ENCODE peak calls at places on chromosomes 1 and 21, in eight cellular contexts. R is PC-9, E is OCI-LY7, C is epithelial cell of esophagus, Y is AG04450, F is GM12864, H is endothelial cell, U is sigmoid colon. N is an unnamed sample.

GRCh38 chr1:95916616-95917015 is 682.6 kb downstream of the RWDD3 start:
- DNase-seq in F (no peak), U (no peak), H (no peak), E (no peak), Y (no peak), R (peak; percentile 13), C (peak; percentile 14), N (peak; percentile 39)

GRCh38 chr1:242025681-242026080 is 26.8 kb upstream of the MAP1LC3C start:
- DNase-seq in R (no peak), Y (no peak), H (no peak), U (peak; percentile 46), E (no peak), F (no peak), C (no peak), N (no peak)

GRCh38 chr1:18926315-18927081 is 24.1 kb upstream of the ALDH4A1 start:
- DNase-seq in H (peak; percentile 56), E (peak; percentile 53), Y (peak; percentile 71), U (peak; percentile 84), F (peak; percentile 83), C (peak; percentile 96), R (peak; percentile 78), N (peak; percentile 79)

GRCh38 chr1:201085902-201086735 is 26.1 kb downstream of the CACNA1S start:
- DNase-seq in U (no peak), R (peak; percentile 41), H (peak; percentile 55), C (peak; percentile 55), Y (no peak), F (no peak), E (peak; percentile 33), N (peak; percentile 64)

GRCh38 chr1:224183591-224184312 is 712 bp downstream of the DEGS1 start:
- DNase-seq in C (peak; percentile 47), U (peak; percentile 75), R (peak; percentile 35), Y (no peak), H (peak; percentile 50), F (no peak), E (peak; percentile 80), N (peak; percentile 70)

GRCh38 chr1:106846656-106847055 is 209.8 kb upstream of the PRMT6 start:
- DNase-seq in C (no peak), F (no peak), R (no peak), H (no peak), E (no peak), Y (no peak), U (no peak), N (no peak)

GRCh38 chr1:60343736-60344135 is 270.2 kb upstream of the C1orf87 start:
- DNase-seq in C (no peak), Y (no peak), R (no peak), U (no peak), F (no peak), E (no peak), H (no peak), N (no peak)

GRCh38 chr1:154418898-154419619 is 13.9 kb downstream of the IL6R start:
- DNase-seq in H (no peak), F (no peak), R (no peak), E (no peak), C (peak; percentile 14), U (no peak), Y (no peak), N (no peak)

GRCh38 chr21:37266515-37267221 is 466 bp downstream of the VPS26C start:
- DNase-seq in R (peak; percentile 68), C (no peak), E (peak; percentile 79), F (no peak), U (peak; percentile 77), Y (no peak), H (peak; percentile 54), N (peak; percentile 51)

GRCh38 chr1:247102381-247102780 is 1.8 kb downstream of the ZNF669 start:
- DNase-seq in E (no peak), Y (no peak), R (no peak), C (peak; percentile 53), H (no peak), U (no peak), F (no peak), N (peak; percentile 49)

GRCh38 chr1:172883844-172884243 is 166.9 kb downstream of the TNFSF18 start:
- DNase-seq in E (no peak), R (no peak), F (no peak), U (no peak), H (no peak), C (no peak), Y (no peak), N (no peak)

GRCh38 chr1:164673584-164674214 is 114.7 kb downstream of the PBX1 start:
- DNase-seq in H (peak; percentile 70), C (no peak), U (no peak), F (no peak), E (peak; percentile 4), R (no peak), Y (no peak), N (no peak)

GRCh38 chr1:230048922-230049321 is 18.1 kb upstream of the GALNT2 start:
- DNase-seq in H (no peak), U (no peak), R (no peak), E (no peak), C (no peak), Y (no peak), F (no peak), N (no peak)

GRCh38 chr1:183019860-183020259 is 3.4 kb upstream of the LAMC1 start:
- DNase-seq in Y (no peak), H (peak; percentile 10), F (no peak), R (no peak), U (no peak), E (no peak), C (no peak), N (peak; percentile 75)

GRCh38 chr1:2300851-2301606 is 72.9 kb downstream of the SKI start:
- DNase-seq in E (peak; percentile 90), F (peak; percentile 68), C (no peak), H (no peak), U (peak; percentile 91), Y (no peak), R (no peak), N (peak; percentile 64)

DNA sequence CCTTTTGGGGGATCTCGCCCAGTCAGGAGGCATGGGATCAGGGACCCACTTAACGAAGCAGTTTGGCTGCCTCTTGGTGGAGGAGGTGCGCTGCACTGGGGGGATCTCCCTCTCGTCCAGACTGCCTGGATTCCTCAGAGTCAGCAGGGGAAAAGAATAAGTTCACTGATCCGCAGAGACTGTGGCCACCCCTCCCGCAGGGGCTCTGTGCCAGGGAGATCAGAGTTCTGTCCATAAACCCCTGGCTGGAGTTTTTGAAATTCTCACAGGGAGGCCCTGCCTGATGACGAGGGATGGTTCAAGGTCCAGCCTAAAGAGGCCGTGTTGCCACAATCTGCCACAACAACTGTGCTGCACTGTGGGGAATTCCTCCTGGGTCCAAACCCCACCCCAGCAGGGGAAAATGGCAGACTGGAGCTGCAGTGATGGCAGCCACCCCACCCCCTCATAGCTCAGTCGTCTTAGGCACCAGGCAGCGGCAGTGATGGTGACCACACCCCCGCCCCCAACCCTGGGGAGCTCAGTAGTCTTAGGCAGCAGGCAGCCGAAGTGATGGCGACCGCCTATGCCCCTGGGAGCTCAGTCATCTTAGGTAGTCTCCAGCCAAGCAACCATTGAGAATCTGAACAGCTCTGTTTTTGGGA is 273.8 kb upstream of the USP25 start:
- DNase-seq in H (no peak), R (no peak), E (no peak), F (no peak), U (no peak), C (no peak), Y (no peak), N (no peak)
- TF ChIP-seq CTCF in H (no peak), R (no peak), E (no peak), F (no peak), U (no peak), C (no peak), Y (no peak), N (no peak)

GRCh38 chr1:205062895-205063294 is 19.9 kb downstream of the CNTN2 start:
- DNase-seq in C (no peak), H (no peak), F (no peak), E (no peak), R (no peak), U (no peak), Y (no peak), N (no peak)

GRCh38 chr1:205062319-205062718 is 19.3 kb downstream of the CNTN2 start:
- DNase-seq in F (no peak), R (no peak), H (no peak), C (no peak), E (no peak), Y (no peak), U (peak; percentile 50), N (no peak)

GRCh38 chr1:205060746-205061145 is 17.7 kb downstream of the CNTN2 start:
- DNase-seq in C (no peak), Y (no peak), U (no peak), F (no peak), H (no peak), E (no peak), R (no peak), N (no peak)

GRCh38 chr1:205061227-205061626 is 18.2 kb downstream of the CNTN2 start:
- DNase-seq in C (no peak), Y (no peak), H (no peak), F (no peak), U (peak; percentile 62), R (no peak), E (no peak), N (no peak)

GRCh38 chr1:205061665-205062069 is 18.7 kb downstream of the CNTN2 start:
- DNase-seq in H (peak; percentile 87), E (peak; percentile 68), R (peak; percentile 37), Y (peak; percentile 3), F (no peak), U (peak; percentile 77), C (peak; percentile 59), N (peak; percentile 74)
- TF ChIP-seq CTCF in H (peak; percentile 89), E (peak; percentile 92), R (peak; percentile 91), Y (peak; percentile 90), F (peak; percentile 85), U (peak; percentile 83), C (peak; percentile 92), N (peak; percentile 97)

DNA sequence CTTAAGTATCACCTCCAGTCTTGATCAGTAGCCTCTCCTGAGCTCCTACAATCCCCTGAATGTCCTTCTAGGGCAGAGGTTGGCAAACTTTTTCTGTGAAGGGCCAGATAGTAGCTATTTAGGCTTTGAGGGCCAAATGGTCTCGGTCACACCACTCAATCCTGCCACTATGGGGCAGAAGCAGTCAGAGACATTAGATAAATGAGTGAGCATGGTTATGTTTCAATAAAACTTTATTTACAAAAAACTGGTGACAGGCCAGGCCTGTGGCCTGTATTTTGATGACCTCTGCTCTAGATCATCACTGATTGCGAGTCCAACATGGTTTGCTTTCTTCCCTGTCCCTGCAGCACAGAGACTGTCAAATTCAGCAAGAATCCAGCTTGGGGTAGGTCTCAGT is 36.3 kb downstream of the LRP8 start:
- DNase-seq in C (no peak), U (no peak), Y (no peak), H (no peak), E (peak; percentile 14), F (no peak), R (no peak), N (peak; percentile 25)
- TF ChIP-seq CTCF in C (no peak), U (no peak), Y (no peak), H (peak; percentile 15), E (peak; percentile 49), F (peak; percentile 7), R (no peak), N (peak; percentile 39)

GRCh38 chr1:109877320-109877771 is 33.3 kb upstream of the CSF1 start:
- DNase-seq in H (peak; percentile 30), E (no peak), U (peak; percentile 92), C (peak; percentile 53), R (peak; percentile 93), Y (peak; percentile 79), F (no peak), N (peak; percentile 93)
- TF ChIP-seq CTCF in H (no peak), E (no peak), U (no peak), C (no peak), R (peak; percentile 56), Y (peak; percentile 42), F (no peak), N (peak; percentile 43)